ENCODE peak calls at places on chromosome 14, in five cellular contexts. One of them, this sample, is unnamed.

GRCh38 chr14:86934196-86934595 is 1058.8 kb downstream of the GALC start:
- DNase-seq in dorsolateral prefrontal cortex: no peak
- DNase-seq in LNCaP clone FGC: no peak
- DNase-seq in stimulated activated CD4-positive, alpha-beta T cell treated with anti-CD3 and anti-CD28 coated beads, Interleukin-4, amount 100 ng/mL, for 24 hours: no peak
- DNase-seq in RWPE1: no peak
- DNase-seq in this sample: no peak

GRCh38 chr14:22472935-22473854 is 115.8 kb downstream of the DAD1 start:
- DNase-seq in dorsolateral prefrontal cortex: peak
- DNase-seq in LNCaP clone FGC: peak
- DNase-seq in stimulated activated CD4-positive, alpha-beta T cell treated with anti-CD3 and anti-CD28 coated beads, Interleukin-4, amount 100 ng/mL, for 24 hours: no peak
- DNase-seq in RWPE1: peak
- DNase-seq in this sample: no peak

GRCh38 chr14:63893701-63894458 is 41.1 kb downstream of the SYNE2 start:
- DNase-seq in dorsolateral prefrontal cortex: no peak
- DNase-seq in LNCaP clone FGC: peak
- DNase-seq in stimulated activated CD4-positive, alpha-beta T cell treated with anti-CD3 and anti-CD28 coated beads, Interleukin-4, amount 100 ng/mL, for 24 hours: no peak
- DNase-seq in RWPE1: no peak
- DNase-seq in this sample: no peak

GRCh38 chr14:54881235-54881760 is 21.3 kb downstream of the GCH1 start:
- DNase-seq in dorsolateral prefrontal cortex: no peak
- DNase-seq in LNCaP clone FGC: no peak
- DNase-seq in stimulated activated CD4-positive, alpha-beta T cell treated with anti-CD3 and anti-CD28 coated beads, Interleukin-4, amount 100 ng/mL, for 24 hours: peak
- DNase-seq in RWPE1: peak
- DNase-seq in this sample: no peak

GRCh38 chr14:77324816-77325745 is 4.2 kb downstream of the GSTZ1 start:
- DNase-seq in dorsolateral prefrontal cortex: no peak
- DNase-seq in LNCaP clone FGC: no peak
- DNase-seq in stimulated activated CD4-positive, alpha-beta T cell treated with anti-CD3 and anti-CD28 coated beads, Interleukin-4, amount 100 ng/mL, for 24 hours: no peak
- DNase-seq in RWPE1: no peak
- DNase-seq in this sample: no peak

GRCh38 chr14:100278702-100279101 is 27.5 kb downstream of the SLC25A29 start:
- DNase-seq in dorsolateral prefrontal cortex: peak
- DNase-seq in LNCaP clone FGC: no peak
- DNase-seq in stimulated activated CD4-positive, alpha-beta T cell treated with anti-CD3 and anti-CD28 coated beads, Interleukin-4, amount 100 ng/mL, for 24 hours: no peak
- DNase-seq in RWPE1: no peak
- DNase-seq in this sample: no peak

GRCh38 chr14:105442834-105443233 is 23.2 kb downstream of the MTA1 start:
- DNase-seq in dorsolateral prefrontal cortex: no peak
- DNase-seq in LNCaP clone FGC: no peak
- DNase-seq in stimulated activated CD4-positive, alpha-beta T cell treated with anti-CD3 and anti-CD28 coated beads, Interleukin-4, amount 100 ng/mL, for 24 hours: no peak
- DNase-seq in RWPE1: no peak
- DNase-seq in this sample: no peak

GRCh38 chr14:31194661-31195060 is 12.9 kb downstream of the HECTD1 start:
- DNase-seq in dorsolateral prefrontal cortex: no peak
- DNase-seq in LNCaP clone FGC: no peak
- DNase-seq in stimulated activated CD4-positive, alpha-beta T cell treated with anti-CD3 and anti-CD28 coated beads, Interleukin-4, amount 100 ng/mL, for 24 hours: no peak
- DNase-seq in RWPE1: no peak
- DNase-seq in this sample: no peak

GRCh38 chr14:92850492-92850891 is 56.4 kb downstream of the GOLGA5 start:
- DNase-seq in dorsolateral prefrontal cortex: no peak
- DNase-seq in LNCaP clone FGC: no peak
- DNase-seq in stimulated activated CD4-positive, alpha-beta T cell treated with anti-CD3 and anti-CD28 coated beads, Interleukin-4, amount 100 ng/mL, for 24 hours: no peak
- DNase-seq in RWPE1: no peak
- DNase-seq in this sample: no peak

GRCh38 chr14:32012571-32012970 is 64.5 kb upstream of the ARHGAP5 start:
- DNase-seq in dorsolateral prefrontal cortex: no peak
- DNase-seq in LNCaP clone FGC: no peak
- DNase-seq in stimulated activated CD4-positive, alpha-beta T cell treated with anti-CD3 and anti-CD28 coated beads, Interleukin-4, amount 100 ng/mL, for 24 hours: no peak
- DNase-seq in RWPE1: no peak
- DNase-seq in this sample: no peak

GRCh38 chr14:91119556-91120311 is 5.9 kb downstream of the DGLUCY start:
- DNase-seq in dorsolateral prefrontal cortex: no peak
- DNase-seq in LNCaP clone FGC: no peak
- DNase-seq in stimulated activated CD4-positive, alpha-beta T cell treated with anti-CD3 and anti-CD28 coated beads, Interleukin-4, amount 100 ng/mL, for 24 hours: no peak
- DNase-seq in RWPE1: peak
- DNase-seq in this sample: peak

GRCh38 chr14:57009585-57010515 is 199.6 kb upstream of the OTX2 start:
- DNase-seq in dorsolateral prefrontal cortex: no peak
- DNase-seq in LNCaP clone FGC: peak
- DNase-seq in stimulated activated CD4-positive, alpha-beta T cell treated with anti-CD3 and anti-CD28 coated beads, Interleukin-4, amount 100 ng/mL, for 24 hours: no peak
- DNase-seq in RWPE1: no peak
- DNase-seq in this sample: no peak

GRCh38 chr14:101957406-101958234 is 6.8 kb upstream of the DYNC1H1 start:
- DNase-seq in dorsolateral prefrontal cortex: no peak
- DNase-seq in LNCaP clone FGC: no peak
- DNase-seq in stimulated activated CD4-positive, alpha-beta T cell treated with anti-CD3 and anti-CD28 coated beads, Interleukin-4, amount 100 ng/mL, for 24 hours: no peak
- DNase-seq in RWPE1: no peak
- DNase-seq in this sample: no peak

GRCh38 chr14:71692496-71692895 is 239.7 kb upstream of the RGS6 start:
- DNase-seq in dorsolateral prefrontal cortex: no peak
- DNase-seq in LNCaP clone FGC: peak
- DNase-seq in stimulated activated CD4-positive, alpha-beta T cell treated with anti-CD3 and anti-CD28 coated beads, Interleukin-4, amount 100 ng/mL, for 24 hours: no peak
- DNase-seq in RWPE1: no peak
- DNase-seq in this sample: no peak

GRCh38 chr14:105154476-105154871 is 14.1 kb downstream of the JAG2 start:
- DNase-seq in dorsolateral prefrontal cortex: no peak
- DNase-seq in LNCaP clone FGC: no peak
- DNase-seq in stimulated activated CD4-positive, alpha-beta T cell treated with anti-CD3 and anti-CD28 coated beads, Interleukin-4, amount 100 ng/mL, for 24 hours: no peak
- DNase-seq in RWPE1: no peak
- DNase-seq in this sample: no peak

GRCh38 chr14:81245771-81246170 is 25.0 kb upstream of the GTF2A1 start:
- DNase-seq in dorsolateral prefrontal cortex: no peak
- DNase-seq in LNCaP clone FGC: no peak
- DNase-seq in stimulated activated CD4-positive, alpha-beta T cell treated with anti-CD3 and anti-CD28 coated beads, Interleukin-4, amount 100 ng/mL, for 24 hours: no peak
- DNase-seq in RWPE1: no peak
- DNase-seq in this sample: no peak

GRCh38 chr14:103693514-103693913 is 21.7 kb downstream of the XRCC3 start:
- DNase-seq in dorsolateral prefrontal cortex: peak
- DNase-seq in LNCaP clone FGC: peak
- DNase-seq in stimulated activated CD4-positive, alpha-beta T cell treated with anti-CD3 and anti-CD28 coated beads, Interleukin-4, amount 100 ng/mL, for 24 hours: no peak
- DNase-seq in RWPE1: peak
- DNase-seq in this sample: no peak

GRCh38 chr14:42804146-42804545 is 1197.5 kb downstream of the LRFN5 start:
- DNase-seq in dorsolateral prefrontal cortex: no peak
- DNase-seq in LNCaP clone FGC: no peak
- DNase-seq in stimulated activated CD4-positive, alpha-beta T cell treated with anti-CD3 and anti-CD28 coated beads, Interleukin-4, amount 100 ng/mL, for 24 hours: no peak
- DNase-seq in RWPE1: no peak
- DNase-seq in this sample: no peak

GRCh38 chr14:69845787-69846186 is 33.4 kb upstream of the SMOC1 start:
- DNase-seq in dorsolateral prefrontal cortex: peak
- DNase-seq in LNCaP clone FGC: no peak
- DNase-seq in stimulated activated CD4-positive, alpha-beta T cell treated with anti-CD3 and anti-CD28 coated beads, Interleukin-4, amount 100 ng/mL, for 24 hours: no peak
- DNase-seq in RWPE1: no peak
- DNase-seq in this sample: no peak

GRCh38 chr14:75911883-75912282 is 69.9 kb downstream of the TGFB3 start:
- DNase-seq in dorsolateral prefrontal cortex: no peak
- DNase-seq in LNCaP clone FGC: no peak
- DNase-seq in stimulated activated CD4-positive, alpha-beta T cell treated with anti-CD3 and anti-CD28 coated beads, Interleukin-4, amount 100 ng/mL, for 24 hours: no peak
- DNase-seq in RWPE1: no peak
- DNase-seq in this sample: no peak

GRCh38 chr14:49961270-49962222 is 68.7 kb downstream of the ARF6 start:
- DNase-seq in dorsolateral prefrontal cortex: no peak
- DNase-seq in LNCaP clone FGC: peak
- DNase-seq in stimulated activated CD4-positive, alpha-beta T cell treated with anti-CD3 and anti-CD28 coated beads, Interleukin-4, amount 100 ng/mL, for 24 hours: no peak
- DNase-seq in RWPE1: peak
- DNase-seq in this sample: no peak

GRCh38 chr14:95808371-95808770 is 68.3 kb upstream of the TUNAR start:
- DNase-seq in dorsolateral prefrontal cortex: no peak
- DNase-seq in LNCaP clone FGC: no peak
- DNase-seq in stimulated activated CD4-positive, alpha-beta T cell treated with anti-CD3 and anti-CD28 coated beads, Interleukin-4, amount 100 ng/mL, for 24 hours: no peak
- DNase-seq in RWPE1: no peak
- DNase-seq in this sample: no peak

GRCh38 chr14:91744068-91744480 is 12.2 kb upstream of the CATSPERB start:
- DNase-seq in dorsolateral prefrontal cortex: no peak
- DNase-seq in LNCaP clone FGC: peak
- DNase-seq in stimulated activated CD4-positive, alpha-beta T cell treated with anti-CD3 and anti-CD28 coated beads, Interleukin-4, amount 100 ng/mL, for 24 hours: no peak
- DNase-seq in RWPE1: no peak
- DNase-seq in this sample: no peak

GRCh38 chr14:105605501-105606304 is 79.3 kb downstream of the TMEM121 start:
- DNase-seq in dorsolateral prefrontal cortex: no peak
- DNase-seq in LNCaP clone FGC: no peak
- DNase-seq in stimulated activated CD4-positive, alpha-beta T cell treated with anti-CD3 and anti-CD28 coated beads, Interleukin-4, amount 100 ng/mL, for 24 hours: no peak
- DNase-seq in RWPE1: no peak
- DNase-seq in this sample: no peak

GRCh38 chr14:21279783-21280182 is at the start of gene RPGRIP1:
- DNase-seq in dorsolateral prefrontal cortex: no peak
- DNase-seq in LNCaP clone FGC: no peak
- DNase-seq in stimulated activated CD4-positive, alpha-beta T cell treated with anti-CD3 and anti-CD28 coated beads, Interleukin-4, amount 100 ng/mL, for 24 hours: no peak
- DNase-seq in RWPE1: no peak
- DNase-seq in this sample: no peak

GRCh38 chr14:105093426-105094192 is 28.4 kb upstream of the GPR132 start:
- DNase-seq in dorsolateral prefrontal cortex: peak
- DNase-seq in LNCaP clone FGC: no peak
- DNase-seq in stimulated activated CD4-positive, alpha-beta T cell treated with anti-CD3 and anti-CD28 coated beads, Interleukin-4, amount 100 ng/mL, for 24 hours: peak
- DNase-seq in RWPE1: peak
- DNase-seq in this sample: no peak

GRCh38 chr14:34629344-34629656 is 648 bp downstream of the SNX6 start:
- DNase-seq in dorsolateral prefrontal cortex: no peak
- DNase-seq in LNCaP clone FGC: no peak
- DNase-seq in stimulated activated CD4-positive, alpha-beta T cell treated with anti-CD3 and anti-CD28 coated beads, Interleukin-4, amount 100 ng/mL, for 24 hours: no peak
- DNase-seq in RWPE1: no peak
- DNase-seq in this sample: no peak

GRCh38 chr14:50822501-50823042 is 8.4 kb downstream of the NIN start:
- DNase-seq in dorsolateral prefrontal cortex: no peak
- DNase-seq in LNCaP clone FGC: no peak
- DNase-seq in stimulated activated CD4-positive, alpha-beta T cell treated with anti-CD3 and anti-CD28 coated beads, Interleukin-4, amount 100 ng/mL, for 24 hours: no peak
- DNase-seq in RWPE1: no peak
- DNase-seq in this sample: no peak

GRCh38 chr14:51715250-51715649 is 63.5 kb downstream of the FRMD6 start:
- DNase-seq in dorsolateral prefrontal cortex: no peak
- DNase-seq in LNCaP clone FGC: no peak
- DNase-seq in stimulated activated CD4-positive, alpha-beta T cell treated with anti-CD3 and anti-CD28 coated beads, Interleukin-4, amount 100 ng/mL, for 24 hours: no peak
- DNase-seq in RWPE1: no peak
- DNase-seq in this sample: no peak

GRCh38 chr14:99587463-99588278 is 16.3 kb downstream of the CCDC85C start:
- DNase-seq in dorsolateral prefrontal cortex: no peak
- DNase-seq in LNCaP clone FGC: no peak
- DNase-seq in stimulated activated CD4-positive, alpha-beta T cell treated with anti-CD3 and anti-CD28 coated beads, Interleukin-4, amount 100 ng/mL, for 24 hours: no peak
- DNase-seq in RWPE1: no peak
- DNase-seq in this sample: no peak

GRCh38 chr14:26548431-26548830 is 49.4 kb downstream of the NOVA1 start:
- DNase-seq in dorsolateral prefrontal cortex: no peak
- DNase-seq in LNCaP clone FGC: no peak
- DNase-seq in stimulated activated CD4-positive, alpha-beta T cell treated with anti-CD3 and anti-CD28 coated beads, Interleukin-4, amount 100 ng/mL, for 24 hours: no peak
- DNase-seq in RWPE1: no peak
- DNase-seq in this sample: no peak

GRCh38 chr14:51776102-51776894 is 84.1 kb upstream of the GNG2 start:
- DNase-seq in dorsolateral prefrontal cortex: peak
- DNase-seq in LNCaP clone FGC: no peak
- DNase-seq in stimulated activated CD4-positive, alpha-beta T cell treated with anti-CD3 and anti-CD28 coated beads, Interleukin-4, amount 100 ng/mL, for 24 hours: peak
- DNase-seq in RWPE1: peak
- DNase-seq in this sample: no peak